ENCODE peak calls at places on chromosomes 3 and 15, in six cellular contexts. M is activated naive CD4-positive, alpha-beta T cell; U is SHP77 treated with DMSO at 0.1 percent for 48 hours; K is A549; P is AG08396; B is foreskin fibroblast. C is an unnamed sample.
A peak's percentile ranks its signal among the peaks of the same experiment; 100 is the strongest.

GRCh38 chr3:88003115-88003755 is 55.6 kb downstream of the CGGBP1 start:
- DNase-seq in M (no peak), U (peak; percentile 20), K (peak; percentile 25), P (peak; percentile 32), B (peak; percentile 63), C (no peak)

GRCh38 chr15:37550360-37551024 is 383.9 kb upstream of the TMCO5A start:
- DNase-seq in M (no peak), U (no peak), K (no peak), P (no peak), B (no peak), C (no peak)

GRCh38 chr15:36632196-36632595 is 52.8 kb downstream of the CDIN1 start:
- DNase-seq in M (no peak), U (no peak), K (no peak), P (peak; percentile 68), B (peak; percentile 69), C (no peak)

GRCh38 chr15:74208901-74209559 is 6.4 kb upstream of the STRA6 start:
- DNase-seq in M (no peak), U (no peak), K (no peak), P (no peak), B (no peak), C (no peak)

GRCh38 chr3:125206934-125207333 is 5.6 kb downstream of the SLC12A8 start:
- DNase-seq in M (no peak), U (no peak), K (no peak), P (no peak), B (no peak), C (no peak)

GRCh38 chr3:183924956-183925355 is 40.3 kb upstream of the PARL start:
- DNase-seq in M (no peak), U (no peak), K (peak; percentile 15), P (no peak), B (peak; percentile 68), C (no peak)

GRCh38 chr15:42741710-42742109 is 4.8 kb upstream of the CDAN1 start:
- DNase-seq in M (no peak), U (no peak), K (no peak), P (no peak), B (no peak), C (no peak)

GRCh38 chr15:63372753-63373152 is 8.9 kb downstream of the CA12 start:
- DNase-seq in M (no peak), U (no peak), K (no peak), P (no peak), B (peak; percentile 94), C (no peak)

GRCh38 chr3:133928136-133928893 is 32.6 kb upstream of the RAB6B start:
- DNase-seq in M (no peak), U (no peak), K (no peak), P (no peak), B (no peak), C (no peak)

GRCh38 chr3:16665282-16665741 is 60.1 kb upstream of the DAZL start:
- DNase-seq in M (no peak), U (no peak), K (peak; percentile 6), P (no peak), B (peak; percentile 50), C (no peak)

GRCh38 chr3:40173291-40173710 is 136.2 kb upstream of the EIF1B start:
- DNase-seq in M (no peak), U (no peak), K (no peak), P (no peak), B (peak; percentile 40), C (no peak)

GRCh38 chr15:41621200-41622193 is 38.7 kb upstream of the MGA start:
- DNase-seq in M (peak; percentile 71), U (peak; percentile 87), K (peak; percentile 89), P (peak; percentile 91), B (peak; percentile 89), C (no peak)

GRCh38 chr3:175956964-175957363 is 1097.8 kb downstream of the NAALADL2 start:
- DNase-seq in M (no peak), U (no peak), K (no peak), P (no peak), B (no peak), C (peak; percentile 15)

GRCh38 chr3:307182-307581 is 110.6 kb downstream of the CHL1 start:
- DNase-seq in M (no peak), U (no peak), K (no peak), P (no peak), B (no peak), C (no peak)

GRCh38 chr3:58093573-58094195 is 85.5 kb downstream of the FLNB start:
- DNase-seq in M (no peak), U (no peak), K (peak; percentile 33), P (no peak), B (peak; percentile 35), C (no peak)

GRCh38 chr3:130839815-130840214 is 54.1 kb upstream of the ATP2C1 start:
- DNase-seq in M (no peak), U (no peak), K (no peak), P (no peak), B (no peak), C (peak; percentile 68)

GRCh38 chr3:61560452-61561373 is 658 bp upstream of the PTPRG start:
- DNase-seq in M (no peak), U (no peak), K (peak; percentile 57), P (peak; percentile 81), B (peak; percentile 90), C (no peak)

GRCh38 chr3:122085666-122086065 is 30.5 kb downstream of the CD86 start:
- DNase-seq in M (no peak), U (no peak), K (no peak), P (peak; percentile 14), B (no peak), C (no peak)

GRCh38 chr3:182803006-182803405 is 9.7 kb downstream of the ATP11B start:
- DNase-seq in M (no peak), U (no peak), K (no peak), P (no peak), B (no peak), C (no peak)

GRCh38 chr3:104392327-104392726 is 974.4 kb upstream of the ALCAM start:
- DNase-seq in M (no peak), U (no peak), K (no peak), P (no peak), B (no peak), C (no peak)

GRCh38 chr3:23809294-23809693 is 3.5 kb downstream of the UBE2E1 start:
- DNase-seq in M (no peak), U (no peak), K (no peak), P (no peak), B (no peak), C (no peak)

GRCh38 chr3:77071806-77072205 is 31.9 kb downstream of the ROBO2 start:
- DNase-seq in M (no peak), U (no peak), K (no peak), P (no peak), B (no peak), C (no peak)

GRCh38 chr15:63409179-63409578 is 27.5 kb upstream of the CA12 start:
- DNase-seq in M (no peak), U (no peak), K (no peak), P (no peak), B (no peak), C (no peak)

GRCh38 chr3:88219138-88219792 is 69.5 kb downstream of the C3orf38 start:
- DNase-seq in M (no peak), U (peak; percentile 66), K (peak; percentile 7), P (peak; percentile 32), B (peak; percentile 64), C (no peak)

GRCh38 chr3:129549006-129549800 is 6.2 kb downstream of the H1-8 start:
- DNase-seq in M (no peak), U (no peak), K (no peak), P (peak; percentile 75), B (peak; percentile 79), C (no peak)

GRCh38 chr3:43076857-43077256 is 29.0 kb downstream of the POMGNT2 start:
- DNase-seq in M (no peak), U (no peak), K (no peak), P (no peak), B (no peak), C (no peak)

GRCh38 chr3:80367149-80367548 is 599.4 kb upstream of the ROBO1 start:
- DNase-seq in M (no peak), U (no peak), K (no peak), P (no peak), B (no peak), C (no peak)